ENCODE peak calls at places on chromosomes 5 and 9, in eight cellular contexts. Y is GM04503; J is CD8-positive, alpha-beta memory T cell; E is NCI-H69; T is stimulated activated CD4-positive, alpha-beta T cell treated with anti-CD3 and anti-CD28 coated beads, TNF-alpha, amount 100 ng/mL, for 4 hours; I is D721Med; H is NCI-H510A treated with DMSO at 0.1 percent for 48 hours; S is Kasumi-1. Z is an unnamed sample.

GRCh38 chr9:125126019-125126746 is 17.1 kb downstream of the SCAI start:
- DNase-seq in S (peak; percentile 99), E (no peak), H (no peak), I (no peak), T (peak; percentile 51), Y (peak; percentile 99), J (peak; percentile 89), Z (peak; percentile 98)

GRCh38 chr5:158013939-158014338 is 155.0 kb upstream of the CLINT1 start:
- DNase-seq in H (no peak), Y (no peak), E (no peak), J (no peak), S (peak; percentile 22), I (no peak), T (no peak), Z (no peak)

GRCh38 chr5:150209020-150209635 is 19.3 kb downstream of the SLC6A7 start:
- DNase-seq in E (no peak), H (no peak), I (no peak), J (peak; percentile 63), Y (no peak), S (peak; percentile 64), T (no peak), Z (peak; percentile 16)

GRCh38 chr5:81121836-81122235 is 111.3 kb upstream of the CKMT2 start:
- DNase-seq in T (no peak), E (no peak), J (no peak), S (no peak), Y (no peak), H (no peak), I (no peak), Z (no peak)

GRCh38 chr9:116174347-116174746 is 20.8 kb downstream of the PAPPA start:
- DNase-seq in I (no peak), E (peak; percentile 45), S (no peak), H (no peak), T (no peak), J (no peak), Y (no peak), Z (no peak)

GRCh38 chr5:173298213-173298933 is 29.8 kb downstream of the STC2 start:
- DNase-seq in H (no peak), E (no peak), J (no peak), I (no peak), T (no peak), Y (no peak), S (no peak), Z (no peak)

GRCh38 chr9:136903041-136903554 is 16.8 kb downstream of the TRAF2 start:
- DNase-seq in T (no peak), S (no peak), I (no peak), H (no peak), E (no peak), Y (no peak), J (no peak), Z (no peak)

GRCh38 chr9:132008871-132009812 is 70.5 kb downstream of the MED27 start:
- DNase-seq in Y (no peak), T (no peak), I (no peak), S (no peak), E (peak; percentile 70), H (no peak), J (no peak), Z (no peak)

GRCh38 chr9:70142101-70142500 is 98.5 kb downstream of the MAMDC2 start:
- DNase-seq in S (no peak), I (no peak), E (no peak), J (no peak), Y (no peak), H (no peak), T (no peak), Z (no peak)

GRCh38 chr9:130112244-130113151 is 58.8 kb downstream of the GPR107 start:
- DNase-seq in T (no peak), I (no peak), H (peak; percentile 42), E (peak; percentile 31), J (no peak), Y (no peak), S (no peak), Z (no peak)

GRCh38 chr5:14503681-14504331 is 77.8 kb upstream of the OTULINL start:
- DNase-seq in Y (no peak), E (no peak), J (no peak), I (no peak), T (no peak), S (no peak), H (no peak), Z (no peak)

GRCh38 chr9:127437497-127438264 is 13.5 kb downstream of the ZNF79 start:
- DNase-seq in T (no peak), H (no peak), S (peak; percentile 59), Y (no peak), J (no peak), I (no peak), E (no peak), Z (no peak)

GRCh38 chr9:7370378-7370777 is 429.2 kb downstream of the DMAC1 start:
- DNase-seq in I (no peak), E (no peak), S (no peak), H (no peak), Y (no peak), T (no peak), J (no peak), Z (no peak)

GRCh38 chr9:96187108-96187695 is 114.8 kb downstream of the HSD17B3 start:
- DNase-seq in Y (no peak), I (no peak), T (no peak), E (peak; percentile 13), S (no peak), H (no peak), J (no peak), Z (no peak)

GRCh38 chr9:122821278-122821952 is 7.0 kb downstream of the PDCL start:
- DNase-seq in H (no peak), S (peak; percentile 75), J (no peak), Y (no peak), E (no peak), I (peak; percentile 43), T (no peak), Z (no peak)

GRCh38 chr9:69036319-69036718 is 767 bp downstream of the FXN start:
- DNase-seq in I (no peak), E (no peak), T (no peak), J (no peak), H (no peak), Y (no peak), S (no peak), Z (no peak)

GRCh38 chr5:125595095-125595494 is 828.1 kb upstream of the GRAMD2B start:
- DNase-seq in T (no peak), E (no peak), S (no peak), J (no peak), I (no peak), H (no peak), Y (no peak), Z (no peak)

GRCh38 chr9:3980771-3981170 is 319.1 kb downstream of the GLIS3 start:
- DNase-seq in H (peak; percentile 36), E (peak; percentile 49), Y (no peak), T (no peak), J (no peak), S (no peak), I (no peak), Z (peak; percentile 54)

GRCh38 chr5:35884125-35884788 is 27.6 kb downstream of the IL7R start:
- DNase-seq in E (peak; percentile 68), J (no peak), H (no peak), S (peak; percentile 36), I (no peak), T (no peak), Y (peak; percentile 83), Z (peak; percentile 68)

GRCh38 chr5:56359809-56360685 is 126.9 kb upstream of the ANKRD55 start:
- DNase-seq in H (no peak), I (no peak), Y (no peak), T (no peak), J (no peak), E (no peak), S (no peak), Z (no peak)

GRCh38 chr9:134434896-134435506 is 108.7 kb downstream of the RXRA start:
- DNase-seq in J (no peak), E (peak; percentile 90), T (no peak), Y (peak; percentile 73), S (no peak), H (peak; percentile 56), I (no peak), Z (peak; percentile 80)

GRCh38 chr5:91018185-91018584 is 364.9 kb downstream of the ARRDC3 start:
- DNase-seq in T (no peak), I (no peak), Y (no peak), H (no peak), S (no peak), J (no peak), E (peak; percentile 17), Z (no peak)

GRCh38 chr5:5295361-5295760 is 127.1 kb upstream of the ICE1 start:
- DNase-seq in I (no peak), Y (no peak), J (no peak), E (no peak), T (no peak), H (no peak), S (no peak), Z (no peak)

GRCh38 chr9:121122450-121123032 is 47.8 kb downstream of the CNTRL start:
- DNase-seq in Y (no peak), T (no peak), J (peak; percentile 29), E (peak; percentile 47), S (no peak), H (no peak), I (no peak), Z (no peak)

GRCh38 chr5:170216262-170216864 is 16.4 kb upstream of the C5orf58 start:
- DNase-seq in T (no peak), I (no peak), J (peak; percentile 8), Y (no peak), E (peak; percentile 85), H (peak; percentile 62), S (peak; percentile 86), Z (peak; percentile 24)

GRCh38 chr9:115086461-115086860 is 31.5 kb downstream of the TNC start:
- DNase-seq in J (no peak), T (no peak), I (no peak), S (no peak), E (no peak), Y (no peak), H (no peak), Z (no peak)

GRCh38 chr9:70034292-70034711 is 9.3 kb upstream of the MAMDC2 start:
- DNase-seq in Y (no peak), H (no peak), S (no peak), J (no peak), E (peak; percentile 95), I (no peak), T (no peak), Z (no peak)